ENCODE peak calls at places on chromosomes 13 and 19, in nine cellular contexts. K is ascending aorta, F is pancreas, Q is esophagus squamous epithelium, S is thoracic aorta, I is kidney epithelial cell, P is osteoblast, X is IMR-90, B is colonic mucosa. G is an unnamed sample. For H3K27me3, the result is how much of the 10 kb centered on the place peaks cover.

GRCh38 chr19:27744926-27745844 is 1467.8 kb downstream of the UQCRFS1 start:
- DNase-seq in K (peak), F (no peak), Q (no peak), S (no peak), I (no peak), P (no peak), X (no peak), B (peak), G (no peak)

GRCh38 chr13:37009692-37010091 is 9.1 kb downstream of the EXOSC8 start:
- DNase-seq in K (no peak), F (no peak), Q (no peak), S (no peak), I (no peak), P (no peak), X (no peak), B (no peak), G (no peak)

GRCh38 chr13:113666951-113667701 is at the start of gene GRK1:
- DNase-seq in K (peak), F (peak), Q (no peak), S (no peak), I (no peak), P (peak), X (no peak), B (no peak), G (no peak)

GRCh38 chr19:6414033-6414643 is 10.5 kb downstream of the KHSRP start:
- DNase-seq in K (no peak), F (peak), Q (no peak), S (no peak), I (no peak), P (peak), X (no peak), B (no peak), G (no peak)

GRCh38 chr13:30313307-30313706 is 6.0 kb upstream of the KATNAL1 start:
- DNase-seq in K (no peak), F (no peak), Q (no peak), S (no peak), I (no peak), P (no peak), X (no peak), B (no peak), G (no peak)

GRCh38 chr13:24208314-24208713 is 47.8 kb downstream of the SPATA13 start:
- DNase-seq in K (no peak), F (no peak), Q (no peak), S (no peak), I (peak), P (peak), X (peak), B (no peak), G (no peak)

GRCh38 chr13:110340812-110341444 is 33.8 kb downstream of the COL4A2 start:
- DNase-seq in K (peak), F (no peak), Q (no peak), S (peak), I (no peak), P (no peak), X (peak), B (peak), G (no peak)

GRCh38 chr13:93862259-93862658 is 617.2 kb downstream of the DCT start:
- DNase-seq in K (no peak), F (no peak), Q (no peak), S (no peak), I (no peak), P (no peak), X (peak), B (no peak), G (no peak)

GRCh38 chr19:44512326-44513298 is 12.3 kb upstream of the ZNF180 start:
- DNase-seq in K (no peak), F (no peak), Q (no peak), S (no peak), I (peak), P (no peak), X (peak), B (peak), G (no peak)

GRCh38 chr13:75985132-75985531 is 349.0 kb downstream of the LMO7 start:
- DNase-seq in K (no peak), F (no peak), Q (no peak), S (no peak), I (no peak), P (no peak), X (no peak), B (no peak), G (no peak)

GRCh38 chr13:86193281-86193680 is 394.1 kb upstream of the SLITRK6 start:
- DNase-seq in K (no peak), F (no peak), Q (no peak), S (no peak), I (no peak), P (no peak), X (no peak), B (no peak), G (no peak)

GRCh38 chr13:67091603-67092002 is 138.5 kb downstream of the PCDH9 start:
- DNase-seq in K (no peak), F (no peak), Q (no peak), S (no peak), I (no peak), P (no peak), X (no peak), B (no peak), G (no peak)

GRCh38 chr19:52735734-52736133 is 890 bp upstream of the ZNF611 start:
- DNase-seq in K (peak), F (peak), Q (no peak), S (no peak), I (no peak), P (peak), X (no peak), B (peak), G (no peak)

GRCh38 chr13:19720039-19720438 is 62.7 kb downstream of the PSPC1 start:
- DNase-seq in K (no peak), F (no peak), Q (no peak), S (no peak), I (no peak), P (no peak), X (no peak), B (no peak), G (no peak)

GRCh38 chr19:30023330-30023729 is 81.3 kb downstream of the URI1 start:
- DNase-seq in K (no peak), F (no peak), Q (no peak), S (no peak), I (no peak), P (no peak), X (no peak), B (no peak), G (no peak)

GRCh38 chr13:73194310-73194709 is 135.5 kb downstream of the KLF5 start:
- DNase-seq in K (no peak), F (no peak), Q (no peak), S (no peak), I (no peak), P (no peak), X (no peak), B (peak), G (no peak)

GRCh38 chr19:35030257-35031071 is at the start of gene SCN1B:
- DNase-seq in K (peak), F (no peak), Q (no peak), S (no peak), I (no peak), P (peak), X (peak), B (no peak), G (no peak)

GRCh38 chr13:93655132-93655531 is 428.5 kb downstream of the GPC6 start:
- DNase-seq in K (no peak), F (no peak), Q (no peak), S (no peak), I (no peak), P (no peak), X (no peak), B (no peak), G (no peak)

GRCh38 chr19:35351441-35352176 is 3.9 kb downstream of the FFAR1 start:
- DNase-seq in K (no peak), F (peak), Q (no peak), S (no peak), I (no peak), P (no peak), X (no peak), B (no peak), G (no peak)

GRCh38 chr13:76672422-76672821 is 213.8 kb downstream of the KCTD12 start:
- DNase-seq in K (no peak), F (no peak), Q (no peak), S (no peak), I (no peak), P (no peak), X (peak), B (no peak), G (no peak)

GRCh38 chr13:44151474-44151873 is 222.2 kb upstream of the SERP2 start:
- DNase-seq in K (no peak), F (no peak), Q (no peak), S (no peak), I (no peak), P (no peak), X (no peak), B (no peak), G (no peak)

GRCh38 chr13:88248393-88248792 is 577.2 kb downstream of the SLITRK5 start:
- DNase-seq in K (no peak), F (no peak), Q (no peak), S (no peak), I (no peak), P (no peak), X (no peak), B (no peak), G (no peak)

GRCh38 chr19:27774337-27774736 is 1438.6 kb downstream of the UQCRFS1 start:
- DNase-seq in K (no peak), F (no peak), Q (no peak), S (no peak), I (no peak), P (no peak), X (no peak), B (no peak), G (no peak)

GRCh38 chr13:102868366-102868936 is 22.6 kb downstream of the ERCC5 start:
- DNase-seq in K (no peak), F (no peak), Q (no peak), S (no peak), I (no peak), P (peak), X (peak), B (no peak), G (no peak)

GRCh38 chr13:36531746-36532486 is 99.6 kb downstream of the CCNA1 start:
- DNase-seq in K (no peak), F (no peak), Q (no peak), S (no peak), I (no peak), P (no peak), X (no peak), B (no peak), G (no peak)

GRCh38 chr13:101757446-101758039 is 305.1 kb downstream of the ITGBL1 start:
- DNase-seq in K (no peak), F (no peak), Q (no peak), S (no peak), I (no peak), P (peak), X (peak), B (no peak), G (no peak)

GRCh38 chr13:89458456-89458855 is 1787.3 kb downstream of the SLITRK5 start:
- DNase-seq in K (no peak), F (no peak), Q (no peak), S (no peak), I (no peak), P (no peak), X (no peak), B (no peak), G (no peak)

GRCh38 chr13:42594577-42595571 is 20.9 kb downstream of the TNFSF11 start:
- DNase-seq in K (no peak), F (no peak), Q (no peak), S (no peak), I (no peak), P (no peak), X (peak), B (peak), G (peak)

GRCh38 chr19:45637890-45638667 is 1.1 kb downstream of the EML2 start:
- DNase-seq in K (no peak), F (no peak), Q (no peak), S (no peak), I (no peak), P (peak), X (peak), B (peak), G (no peak)

GRCh38 chr13:48320396-48320790 is 16.8 kb downstream of the RB1 start:
- DNase-seq in K (no peak), F (no peak), Q (no peak), S (no peak), I (no peak), P (peak), X (no peak), B (no peak), G (no peak)
- H3K4me3 ChIP-seq in K (no peak), F (peak), Q (peak), S (peak), I (no peak), P (no peak), X (no peak), B (peak), G (no peak)

DNA sequence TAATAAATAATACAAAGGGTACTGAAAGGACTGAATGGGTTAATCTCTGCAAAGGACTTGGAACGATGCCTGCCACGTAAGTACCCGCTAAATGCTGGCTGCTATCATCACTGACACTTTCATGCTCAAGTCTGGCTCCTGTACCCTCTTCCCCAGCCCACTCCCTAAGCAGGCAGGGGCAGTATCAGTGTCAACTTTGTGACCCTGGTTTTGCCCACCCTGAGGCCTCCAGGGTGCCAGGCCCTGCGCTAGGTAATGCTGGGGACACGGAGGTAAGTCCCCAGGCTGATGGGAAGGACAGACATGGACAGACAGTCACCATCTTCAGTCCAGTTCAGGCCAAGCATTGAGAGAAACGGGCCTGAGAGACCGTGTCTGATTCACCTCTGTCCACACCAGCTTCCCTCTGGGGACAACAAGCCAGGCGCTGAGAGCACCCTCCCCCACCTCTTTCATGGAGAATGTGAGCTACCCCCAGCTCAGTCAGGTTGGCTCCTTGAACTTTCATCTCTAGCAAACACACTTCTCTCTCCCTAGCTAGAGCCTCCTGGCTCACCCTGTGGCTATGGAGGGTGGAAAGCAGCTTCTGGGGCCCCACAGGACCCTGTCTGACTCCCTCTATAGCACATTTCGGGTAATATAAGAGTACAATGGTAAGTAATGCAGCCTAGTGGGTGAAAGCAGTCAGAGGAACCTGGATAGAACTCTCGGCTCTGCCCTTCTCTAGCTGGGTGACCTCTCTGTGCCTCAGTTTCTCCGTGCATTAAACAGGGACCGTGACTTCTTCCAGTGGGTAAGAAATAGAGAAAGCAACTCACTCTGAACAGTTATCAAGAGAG is 758 bp downstream of the ETFB start:
- DNase-seq in K (peak), F (no peak), Q (no peak), S (no peak), I (no peak), P (peak), X (peak), B (peak), G (no peak)
- TF ChIP-seq CTCF in K (no peak), F (no peak), Q (no peak), S (no peak), I (no peak), P (peak), X (no peak), B (no peak), G (peak)

GRCh38 chr19:51002101-51002532 is 713 bp upstream of the KLK8 start:
- DNase-seq in K (no peak), F (no peak), Q (no peak), S (no peak), I (no peak), P (peak), X (no peak), B (no peak), G (no peak)
- H3K27me3 ChIP-seq in K (under half), F (under half), Q (under half), S (under half), I (under half), P (under half), X (under half), B (under half), G (under half)

GRCh38 chr13:31913459-31913858 is 118.1 kb upstream of the FRY start:
- DNase-seq in K (no peak), F (no peak), Q (no peak), S (no peak), I (no peak), P (no peak), X (no peak), B (no peak), G (no peak)
- H3K4me3 ChIP-seq in K (no peak), F (no peak), Q (no peak), S (no peak), I (no peak), P (no peak), X (no peak), B (no peak), G (no peak)

GRCh38 chr19:49761625-49762311 is 1.3 kb downstream of the TSKS start:
- DNase-seq in K (no peak), F (no peak), Q (no peak), S (no peak), I (no peak), P (no peak), X (peak), B (no peak), G (no peak)
- TF ChIP-seq CTCF in K (no peak), F (no peak), Q (no peak), S (no peak), I (peak), P (peak), X (peak), B (no peak), G (peak)

DNA sequence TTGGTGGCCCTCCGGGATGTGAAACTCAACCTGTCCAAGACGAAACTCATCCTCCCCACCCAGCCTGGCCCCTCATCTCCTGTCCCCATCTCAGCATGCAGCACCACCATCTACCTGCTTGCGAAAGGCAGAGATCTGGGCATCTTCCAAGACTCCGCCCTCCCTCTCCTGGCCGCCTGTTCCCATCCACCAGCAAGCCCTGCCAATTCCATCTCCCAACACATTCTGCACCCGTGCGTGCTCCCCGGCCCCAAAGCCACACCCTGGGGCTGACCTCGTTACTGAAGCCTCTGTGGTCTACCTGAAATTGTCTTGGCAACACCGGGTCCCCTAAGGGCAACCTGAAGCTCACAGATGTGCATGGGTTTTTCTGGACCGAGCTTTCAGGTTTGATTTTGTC is 13.2 kb upstream of the CAMSAP3 start:
- DNase-seq in K (no peak), F (no peak), Q (no peak), S (no peak), I (no peak), P (no peak), X (no peak), B (no peak), G (no peak)
- H3K27me3 ChIP-seq in K (under half), F (under half), Q (under half), S (under half), I (under half), P (under half), X (under half), B (under half), G (under half)

GRCh38 chr13:108915095-108915633 is 285.8 kb downstream of the MYO16 start:
- DNase-seq in K (no peak), F (no peak), Q (no peak), S (no peak), I (no peak), P (no peak), X (peak), B (no peak), G (no peak)
- H3K4me3 ChIP-seq in K (peak), F (peak), Q (peak), S (peak), I (no peak), P (peak), X (no peak), B (no peak), G (no peak)

GRCh38 chr19:53808710-53809125 is 15.4 kb downstream of the NLRP12 start:
- DNase-seq in K (no peak), F (no peak), Q (no peak), S (no peak), I (no peak), P (peak), X (peak), B (no peak), G (no peak)
- TF ChIP-seq CTCF in K (peak), F (peak), Q (peak), S (no peak), I (peak), P (peak), X (peak), B (peak), G (peak)

G was measured in BJ.